ENCODE peak calls at places on chromosomes 4 and X, in six cellular contexts. One of them, this sample, is unnamed.

GRCh38 chr4:81454498-81454897 is 17.2 kb downstream of the RASGEF1B start:
- DNase-seq in cardiac muscle cell: no peak
- DNase-seq in upper lobe of left lung: no peak
- DNase-seq in tibial artery: no peak
- DNase-seq in AG04450: no peak
- DNase-seq in mesenchymal stem cell: no peak
- DNase-seq in this sample: no peak

GRCh38 chr4:108216510-108216909 is 47.8 kb upstream of the LEF1 start:
- DNase-seq in cardiac muscle cell: no peak
- DNase-seq in tibial artery: no peak
- DNase-seq in AG04450: no peak
- DNase-seq in upper lobe of left lung: no peak
- DNase-seq in mesenchymal stem cell: no peak
- DNase-seq in this sample: no peak

GRCh38 chr4:48801739-48802138 is 21.7 kb upstream of the FRYL start:
- DNase-seq in cardiac muscle cell: peak; percentile 27
- DNase-seq in AG04450: no peak
- DNase-seq in mesenchymal stem cell: no peak
- DNase-seq in upper lobe of left lung: no peak
- DNase-seq in tibial artery: no peak
- DNase-seq in this sample: no peak

GRCh38 chr4:77959566-77960338 is 97.1 kb downstream of the MRPL1 start:
- DNase-seq in cardiac muscle cell: peak; percentile 80
- DNase-seq in mesenchymal stem cell: peak; percentile 56
- DNase-seq in tibial artery: no peak
- DNase-seq in AG04450: peak; percentile 18
- DNase-seq in upper lobe of left lung: no peak
- DNase-seq in this sample: no peak

GRCh38 chr4:1187182-1187581 is 14.8 kb upstream of the SPON2 start:
- DNase-seq in upper lobe of left lung: peak; percentile 15
- DNase-seq in mesenchymal stem cell: peak; percentile 83
- DNase-seq in tibial artery: no peak
- DNase-seq in cardiac muscle cell: no peak
- DNase-seq in AG04450: no peak
- DNase-seq in this sample: no peak

GRCh38 chr4:138609943-138610350 is 367.8 kb upstream of the SLC7A11 start:
- DNase-seq in mesenchymal stem cell: peak; percentile 74
- DNase-seq in tibial artery: no peak
- DNase-seq in cardiac muscle cell: peak; percentile 77
- DNase-seq in upper lobe of left lung: no peak
- DNase-seq in AG04450: no peak
- DNase-seq in this sample: no peak

GRCh38 chr4:141884070-141884469 is 247.7 kb downstream of the IL15 start:
- DNase-seq in upper lobe of left lung: no peak
- DNase-seq in tibial artery: no peak
- DNase-seq in mesenchymal stem cell: no peak
- DNase-seq in cardiac muscle cell: no peak
- DNase-seq in AG04450: no peak
- DNase-seq in this sample: no peak

GRCh38 chr4:100168521-100168920 is 21.7 kb downstream of the DDIT4L start:
- DNase-seq in upper lobe of left lung: no peak
- DNase-seq in cardiac muscle cell: peak; percentile 17
- DNase-seq in tibial artery: no peak
- DNase-seq in mesenchymal stem cell: peak; percentile 42
- DNase-seq in AG04450: no peak
- DNase-seq in this sample: no peak

GRCh38 chr4:67122029-67122428 is 423.3 kb downstream of the CENPC start:
- DNase-seq in tibial artery: no peak
- DNase-seq in AG04450: no peak
- DNase-seq in upper lobe of left lung: no peak
- DNase-seq in cardiac muscle cell: peak; percentile 11
- DNase-seq in mesenchymal stem cell: peak; percentile 19
- DNase-seq in this sample: no peak

GRCh38 chr4:103498161-103499070 is 221.4 kb downstream of the TACR3 start:
- DNase-seq in tibial artery: no peak
- DNase-seq in mesenchymal stem cell: peak; percentile 90
- DNase-seq in upper lobe of left lung: no peak
- DNase-seq in cardiac muscle cell: peak; percentile 45
- DNase-seq in AG04450: no peak
- DNase-seq in this sample: no peak

GRCh38 chrX:112043997-112044396 is 38.6 kb downstream of the TRPC5 start:
- DNase-seq in mesenchymal stem cell: peak; percentile 32
- DNase-seq in AG04450: no peak
- DNase-seq in tibial artery: no peak
- DNase-seq in upper lobe of left lung: no peak
- DNase-seq in cardiac muscle cell: peak; percentile 0
- DNase-seq in this sample: no peak

DNA sequence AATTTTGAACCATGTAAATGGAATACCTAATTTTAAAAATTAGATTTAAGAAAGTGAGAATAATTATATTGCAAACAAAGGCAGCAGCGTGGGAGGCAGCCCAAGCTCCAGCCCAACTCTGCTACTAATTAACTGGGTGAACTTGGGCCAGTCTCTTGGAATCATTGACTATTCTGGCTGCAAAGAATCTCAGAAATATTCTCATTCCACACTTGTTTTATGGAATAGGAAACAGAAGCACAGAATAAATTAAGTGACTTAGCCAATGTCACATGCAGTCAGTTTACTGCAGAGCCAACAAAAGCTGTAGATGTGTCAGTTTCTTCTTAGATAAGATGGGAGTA is 132.6 kb upstream of the FAM9B start:
- DNase-seq in tibial artery: no peak
- DNase-seq in upper lobe of left lung: no peak
- DNase-seq in AG04450: no peak
- DNase-seq in cardiac muscle cell: no peak
- DNase-seq in mesenchymal stem cell: no peak
- DNase-seq in this sample: no peak
- H3K27me3 ChIP-seq in tibial artery: no peaks in the 10 kb centered on the region
- H3K27me3 ChIP-seq in upper lobe of left lung: no peaks in the 10 kb centered on the region
- H3K27me3 ChIP-seq in AG04450: no peaks in the 10 kb centered on the region
- H3K27me3 ChIP-seq in cardiac muscle cell: no peaks in the 10 kb centered on the region
- H3K27me3 ChIP-seq in mesenchymal stem cell: no peaks in the 10 kb centered on the region
- H3K27me3 ChIP-seq in this sample: no peaks in the 10 kb centered on the region

GRCh38 chr4:10496200-10496599 is 39.0 kb upstream of the ZNF518B start:
- DNase-seq in upper lobe of left lung: no peak
- DNase-seq in AG04450: no peak
- DNase-seq in cardiac muscle cell: no peak
- DNase-seq in mesenchymal stem cell: no peak
- DNase-seq in tibial artery: no peak
- DNase-seq in this sample: no peak

GRCh38 chr4:10491420-10491819 is 34.2 kb upstream of the ZNF518B start:
- DNase-seq in cardiac muscle cell: no peak
- DNase-seq in upper lobe of left lung: no peak
- DNase-seq in tibial artery: no peak
- DNase-seq in mesenchymal stem cell: no peak
- DNase-seq in AG04450: no peak
- DNase-seq in this sample: no peak

GRCh38 chr4:10490996-10491395 is 33.8 kb upstream of the ZNF518B start:
- DNase-seq in cardiac muscle cell: no peak
- DNase-seq in AG04450: no peak
- DNase-seq in mesenchymal stem cell: no peak
- DNase-seq in upper lobe of left lung: no peak
- DNase-seq in tibial artery: no peak
- DNase-seq in this sample: no peak

GRCh38 chr4:10492486-10492885 is 35.3 kb upstream of the ZNF518B start:
- DNase-seq in mesenchymal stem cell: no peak
- DNase-seq in cardiac muscle cell: no peak
- DNase-seq in AG04450: no peak
- DNase-seq in upper lobe of left lung: no peak
- DNase-seq in tibial artery: no peak
- DNase-seq in this sample: no peak

DNA sequence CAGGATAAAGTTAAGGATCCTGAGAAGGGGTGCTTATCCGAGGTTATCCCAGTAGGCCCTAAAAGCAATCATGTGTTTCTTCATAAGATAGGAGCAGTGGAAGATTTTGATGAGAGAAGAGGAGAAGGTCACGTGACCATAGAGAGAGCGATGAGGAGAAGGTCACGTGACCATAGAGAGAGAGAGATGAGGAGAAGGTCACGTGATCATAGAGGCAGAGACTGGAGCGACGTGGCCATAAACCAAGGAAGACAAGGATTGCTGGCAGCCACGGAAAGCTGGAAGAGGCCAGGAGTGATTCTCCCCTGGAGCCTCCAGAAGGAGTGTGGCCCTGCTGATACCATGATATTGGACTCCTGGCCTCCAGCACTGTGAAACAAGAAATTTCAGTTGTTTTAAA is 38.4 kb upstream of the ZNF518B start:
- DNase-seq in tibial artery: no peak
- DNase-seq in AG04450: no peak
- DNase-seq in mesenchymal stem cell: no peak
- DNase-seq in cardiac muscle cell: no peak
- DNase-seq in upper lobe of left lung: no peak
- DNase-seq in this sample: no peak
- H3K27me3 ChIP-seq in tibial artery: peaks cover 7% of the 10 kb centered on the region
- H3K27me3 ChIP-seq in AG04450: peaks cover 5% of the 10 kb centered on the region
- H3K27me3 ChIP-seq in mesenchymal stem cell: peaks cover 3% of the 10 kb centered on the region
- H3K27me3 ChIP-seq in cardiac muscle cell: no peaks in the 10 kb centered on the region
- H3K27me3 ChIP-seq in upper lobe of left lung: no peaks in the 10 kb centered on the region
- H3K27me3 ChIP-seq in this sample: no peaks in the 10 kb centered on the region

GRCh38 chr4:133152330-133152791 is 3.3 kb downstream of the PCDH10 start:
- DNase-seq in AG04450: no peak
- DNase-seq in mesenchymal stem cell: no peak
- DNase-seq in upper lobe of left lung: no peak
- DNase-seq in cardiac muscle cell: peak; percentile 28
- DNase-seq in tibial artery: no peak
- DNase-seq in this sample: no peak

GRCh38 chr4:133151681-133152329 is 2.7 kb downstream of the PCDH10 start:
- DNase-seq in AG04450: no peak
- DNase-seq in cardiac muscle cell: peak; percentile 30
- DNase-seq in mesenchymal stem cell: peak; percentile 37
- DNase-seq in tibial artery: no peak
- DNase-seq in upper lobe of left lung: no peak
- DNase-seq in this sample: no peak

GRCh38 chr4:133151301-133151680 is 2.2 kb downstream of the PCDH10 start:
- DNase-seq in upper lobe of left lung: no peak
- DNase-seq in tibial artery: no peak
- DNase-seq in mesenchymal stem cell: peak; percentile 40
- DNase-seq in cardiac muscle cell: peak; percentile 7
- DNase-seq in AG04450: no peak
- DNase-seq in this sample: no peak

GRCh38 chr4:133154725-133155124 is 5.6 kb downstream of the PCDH10 start:
- DNase-seq in AG04450: no peak
- DNase-seq in mesenchymal stem cell: peak; percentile 52
- DNase-seq in cardiac muscle cell: peak; percentile 66
- DNase-seq in tibial artery: no peak
- DNase-seq in upper lobe of left lung: no peak
- DNase-seq in this sample: no peak

GRCh38 chr4:133152801-133153526 is 3.9 kb downstream of the PCDH10 start:
- DNase-seq in cardiac muscle cell: peak; percentile 25
- DNase-seq in upper lobe of left lung: no peak
- DNase-seq in AG04450: no peak
- DNase-seq in mesenchymal stem cell: peak; percentile 29
- DNase-seq in tibial artery: no peak
- DNase-seq in this sample: no peak
- H3K27me3 ChIP-seq in cardiac muscle cell: peaks cover 44% of the 10 kb centered on the region
- H3K27me3 ChIP-seq in upper lobe of left lung: peaks cover 33% of the 10 kb centered on the region
- H3K27me3 ChIP-seq in AG04450: peaks cover 48% of the 10 kb centered on the region
- H3K27me3 ChIP-seq in mesenchymal stem cell: peaks cover 13% of the 10 kb centered on the region
- H3K27me3 ChIP-seq in tibial artery: peaks cover 4% of the 10 kb centered on the region
- H3K27me3 ChIP-seq in this sample: peaks cover 35% of the 10 kb centered on the region

GRCh38 chr4:3807861-3808521 is 41.8 kb downstream of the ADRA2C start:
- DNase-seq in upper lobe of left lung: no peak
- DNase-seq in cardiac muscle cell: no peak
- DNase-seq in mesenchymal stem cell: no peak
- DNase-seq in tibial artery: no peak
- DNase-seq in AG04450: no peak
- DNase-seq in this sample: no peak
- H3K27me3 ChIP-seq in upper lobe of left lung: no peaks in the 10 kb centered on the region
- H3K27me3 ChIP-seq in cardiac muscle cell: peaks cover 12% of the 10 kb centered on the region
- H3K27me3 ChIP-seq in mesenchymal stem cell: peaks cover 5% of the 10 kb centered on the region
- H3K27me3 ChIP-seq in tibial artery: peaks cover 60% of the 10 kb centered on the region
- H3K27me3 ChIP-seq in AG04450: peaks cover 8% of the 10 kb centered on the region
- H3K27me3 ChIP-seq in this sample: no peaks in the 10 kb centered on the region

DNA sequence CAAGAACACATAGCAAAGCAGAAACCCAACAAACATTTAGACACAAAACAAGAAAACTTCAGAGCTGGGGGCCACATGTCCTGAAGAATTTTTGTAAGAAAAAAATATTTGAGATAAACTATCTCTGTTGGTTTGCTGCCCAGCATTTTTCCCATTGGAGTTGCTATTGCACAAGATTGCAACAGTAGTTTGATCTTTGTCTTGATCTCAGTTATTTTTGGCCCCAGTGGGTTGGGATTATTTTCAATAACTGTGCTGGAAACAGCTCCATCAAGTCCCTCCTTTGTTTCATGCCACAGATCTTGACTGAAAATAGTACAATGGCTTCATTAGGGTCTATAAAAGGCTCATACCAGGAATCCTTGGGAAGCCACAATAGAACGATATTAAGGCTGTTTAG is 103.8 kb upstream of the RAI2 start:
- DNase-seq in AG04450: no peak
- DNase-seq in upper lobe of left lung: no peak
- DNase-seq in mesenchymal stem cell: no peak
- DNase-seq in cardiac muscle cell: no peak
- DNase-seq in tibial artery: no peak
- DNase-seq in this sample: no peak
- H3K27me3 ChIP-seq in AG04450: no peaks in the 10 kb centered on the region
- H3K27me3 ChIP-seq in upper lobe of left lung: no peaks in the 10 kb centered on the region
- H3K27me3 ChIP-seq in mesenchymal stem cell: no peaks in the 10 kb centered on the region
- H3K27me3 ChIP-seq in cardiac muscle cell: no peaks in the 10 kb centered on the region
- H3K27me3 ChIP-seq in tibial artery: no peaks in the 10 kb centered on the region
- H3K27me3 ChIP-seq in this sample: no peaks in the 10 kb centered on the region

This sample was measured in esophagus squamous epithelium.